ENCODE peak calls at places on chromosomes 12 and 14, in eight cellular contexts. E is stromal cell of bone marrow; K is M059J; U is progenitor cell of endocrine pancreas; C is adipocyte; P is posterior vena cava; L is EL; T is stimulated activated CD8-positive, alpha-beta memory T cell treated with anti-CD3 and anti-CD28 coated beads, Interleukin-15, amount 100 ng/mL, for 1 hour. R is an unnamed sample.

GRCh38 chr12:121238604-121239334 is 28.8 kb downstream of the P2RX4 start:
- DNase-seq in E (no peak), K (no peak), U (no peak), C (no peak), P (no peak), L (no peak), T (no peak), R (no peak)

GRCh38 chr12:119940881-119941280 is 48.2 kb upstream of the BICDL1 start:
- DNase-seq in E (peak), K (peak), U (no peak), C (peak), P (no peak), L (peak), T (no peak), R (peak)

GRCh38 chr12:6958609-6959375 is 7.6 kb downstream of the PTPN6 start:
- DNase-seq in E (no peak), K (no peak), U (no peak), C (no peak), P (peak), L (no peak), T (no peak), R (no peak)

GRCh38 chr12:71662861-71663560 is 637 bp downstream of the ZFC3H1 start:
- DNase-seq in E (peak), K (peak), U (peak), C (peak), P (peak), L (peak), T (peak), R (peak)

GRCh38 chr12:131092911-131093901 is 139.5 kb downstream of the ADGRD1 start:
- DNase-seq in E (no peak), K (peak), U (no peak), C (no peak), P (peak), L (no peak), T (no peak), R (peak)

GRCh38 chr12:117552971-117553370 is 191.5 kb upstream of the NOS1 start:
- DNase-seq in E (no peak), K (peak), U (no peak), C (no peak), P (no peak), L (no peak), T (no peak), R (no peak)

GRCh38 chr14:104094709-104095425 is 9.4 kb downstream of the ASPG start:
- DNase-seq in E (peak), K (peak), U (peak), C (peak), P (peak), L (peak), T (peak), R (peak)

GRCh38 chr12:7832059-7832696 is 40.5 kb downstream of the SLC2A14 start:
- DNase-seq in E (peak), K (peak), U (no peak), C (peak), P (peak), L (peak), T (no peak), R (peak)

GRCh38 chr12:19003987-19004619 is 125.4 kb upstream of the PLEKHA5 start:
- DNase-seq in E (no peak), K (no peak), U (no peak), C (no peak), P (no peak), L (no peak), T (no peak), R (no peak)

GRCh38 chr14:38469156-38469555 is 213.3 kb upstream of the CLEC14A start:
- DNase-seq in E (peak), K (no peak), U (no peak), C (peak), P (no peak), L (peak), T (no peak), R (peak)

R was measured in GM03348.